ENCODE peak calls at places on chromosomes 2 and 18, in seven cellular contexts. Y is upper lobe of right lung, T is mucosa of descending colon, Q is ovary, K is foreskin keratinocyte, W is right lobe of liver, I is neuronal stem cell. M is an unnamed sample. For H3K4me1, the result is how much of the 10 kb centered on the place peaks cover.

GRCh38 chr18:63316612-63317555 is 2.7 kb downstream of the BCL2 start:
- DNase-seq in Y (no peak), T (no peak), Q (no peak), K (no peak), W (no peak), I (no peak), M (no peak)

GRCh38 chr2:204018717-204019116 is 82.2 kb downstream of the ICOS start:
- DNase-seq in Y (no peak), T (no peak), Q (no peak), K (no peak), W (no peak), I (no peak), M (no peak)

GRCh38 chr2:72629062-72629461 is 196.8 kb downstream of the EXOC6B start:
- DNase-seq in Y (no peak), T (no peak), Q (no peak), K (no peak), W (no peak), I (no peak), M (no peak)

GRCh38 chr18:25434771-25435461 is 83.0 kb upstream of the ZNF521 start:
- DNase-seq in Y (no peak), T (peak), Q (no peak), K (no peak), W (no peak), I (no peak), M (no peak)

GRCh38 chr2:8426577-8426976 is 255.3 kb upstream of the ID2 start:
- DNase-seq in Y (no peak), T (no peak), Q (no peak), K (no peak), W (no peak), I (no peak), M (no peak)

GRCh38 chr18:26471826-26472225 is 76.5 kb downstream of the KCTD1 start:
- DNase-seq in Y (no peak), T (no peak), Q (no peak), K (no peak), W (no peak), I (no peak), M (no peak)

GRCh38 chr2:24906466-24906865 is 13.6 kb downstream of the ADCY3 start:
- DNase-seq in Y (no peak), T (no peak), Q (no peak), K (no peak), W (no peak), I (no peak), M (no peak)

GRCh38 chr2:219285348-219285685 is 6.2 kb downstream of the DNAJB2 start:
- DNase-seq in Y (peak), T (no peak), Q (no peak), K (no peak), W (no peak), I (no peak), M (no peak)

GRCh38 chr2:145874466-145874865 is 1354.5 kb upstream of the ZEB2 start:
- DNase-seq in Y (no peak), T (peak), Q (no peak), K (peak), W (no peak), I (no peak), M (no peak)

GRCh38 chr2:171056307-171056706 is 104.4 kb downstream of the TLK1 start:
- DNase-seq in Y (no peak), T (no peak), Q (no peak), K (no peak), W (no peak), I (no peak), M (no peak)

GRCh38 chr2:233814063-233814435 is 35.9 kb downstream of the MROH2A start:
- DNase-seq in Y (no peak), T (no peak), Q (no peak), K (no peak), W (no peak), I (no peak), M (no peak)

GRCh38 chr18:22609642-22610041 is 191.9 kb upstream of the CTAGE1 start:
- DNase-seq in Y (peak), T (peak), Q (peak), K (no peak), W (peak), I (no peak), M (peak)

GRCh38 chr18:35077937-35078336 is 36.7 kb downstream of the MAPRE2 start:
- DNase-seq in Y (no peak), T (no peak), Q (no peak), K (no peak), W (no peak), I (no peak), M (no peak)
- H3K4me1 ChIP-seq in Y (under half), T (under half), Q (under half), K (under half), W (under half), I (under half), M (under half)

DNA sequence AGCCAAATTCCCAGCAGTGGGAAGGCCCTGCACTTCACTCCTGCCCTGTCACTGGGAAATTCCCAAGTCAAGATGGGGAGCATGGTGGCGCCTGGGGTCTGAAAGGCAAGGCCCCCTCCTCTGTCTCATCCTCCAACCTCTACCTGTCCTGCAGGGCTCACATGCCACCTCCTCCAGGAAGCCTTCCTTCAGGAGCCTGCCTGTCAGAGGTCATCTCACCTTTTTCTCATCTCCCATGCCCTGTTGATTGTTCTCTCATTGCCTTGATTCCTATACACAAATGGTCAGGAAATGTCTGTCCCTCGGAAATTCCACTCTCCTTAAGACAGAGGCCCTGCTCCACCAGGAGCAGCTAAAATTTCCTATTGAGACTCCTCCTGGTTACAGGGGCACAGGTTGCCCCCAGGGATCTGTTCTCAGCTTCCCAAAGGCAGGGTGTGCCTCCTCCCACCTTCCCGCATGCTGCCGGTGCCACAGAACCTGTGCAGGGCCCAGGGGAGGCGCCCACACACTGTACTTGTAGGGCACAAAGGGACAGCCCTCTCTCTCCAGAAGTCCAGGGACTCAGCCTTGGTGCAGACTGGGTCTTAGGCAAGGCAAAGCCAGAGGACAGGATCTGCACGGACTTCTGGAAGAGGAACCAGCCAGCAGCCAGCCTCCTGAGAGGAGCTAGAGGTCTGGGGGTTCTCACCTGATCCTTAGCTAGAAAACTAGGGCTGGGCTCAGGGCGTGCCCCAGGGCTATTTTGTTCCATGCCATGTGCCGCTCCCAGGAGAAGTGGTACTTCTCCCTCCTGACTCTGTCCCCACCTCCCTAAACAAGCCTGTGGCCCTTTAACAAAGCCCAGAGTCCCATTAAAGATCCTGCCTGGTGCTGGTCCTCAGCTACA is 12.9 kb downstream of the HES6 start:
- DNase-seq in Y (no peak), T (no peak), Q (no peak), K (no peak), W (no peak), I (no peak), M (no peak)
- H3K4me1 ChIP-seq in Y (under half), T (under half), Q (under half), K (under half), W (under half), I (under half), M (under half)

GRCh38 chr2:158120664-158121063 is 19.0 kb downstream of the UPP2 start:
- DNase-seq in Y (no peak), T (no peak), Q (no peak), K (no peak), W (no peak), I (no peak), M (no peak)
- H3K4me1 ChIP-seq in Y (under half), T (under half), Q (under half), K (under half), W (under half), I (under half), M (under half)

GRCh38 chr2:127635380-127636237 is 10.3 kb upstream of the GPR17 start:
- DNase-seq in Y (no peak), T (no peak), Q (no peak), K (no peak), W (no peak), I (no peak), M (no peak)
- H3K4me1 ChIP-seq in Y (under half), T (under half), Q (under half), K (under half), W (under half), I (under half), M (under half)

M was measured in body of pancreas.